ENCODE peak calls at places on chromosomes 11 and 22, in seven cellular contexts. X is stimulated activated CD4-positive, alpha-beta T cell treated with anti-CD3 and anti-CD28 coated beads, Interleukin-12 subunit alpha, Interleukin-12 subunit beta, amount 100 ng/mL, for 48 hours; U is fibroblast of villous mesenchyme; N is activated gamma-delta T cell treated with anti-CD3 and anti-CD28 coated beads, Interleukin-2, amount 50 U/mL, for 16 hours; S is T-helper 1 cell; V is neural crest cell; Z is astrocyte of the cerebellum. A is an unnamed sample.

GRCh38 chr11:11020747-11021149 is 162.9 kb upstream of the ZBED5 start:
- DNase-seq in S (no peak), V (no peak), X (no peak), Z (no peak), U (no peak), N (no peak), A (no peak)

GRCh38 chr22:32801001-32801435 is 487 bp upstream of the TIMP3 start:
- DNase-seq in S (no peak), Z (no peak), N (no peak), U (peak; percentile 44), V (no peak), X (no peak), A (no peak)

GRCh38 chr11:64597671-64598101 is 6.7 kb downstream of the SLC22A12 start:
- DNase-seq in V (no peak), N (no peak), Z (no peak), S (no peak), U (no peak), X (no peak), A (no peak)

GRCh38 chr22:28547132-28547842 is 132.4 kb downstream of the TTC28 start:
- DNase-seq in N (no peak), U (peak; percentile 67), S (no peak), X (no peak), V (no peak), Z (peak; percentile 6), A (no peak)

GRCh38 chr11:44993971-44994705 is 43.5 kb upstream of the TP53I11 start:
- DNase-seq in N (no peak), V (no peak), X (no peak), S (no peak), U (no peak), Z (no peak), A (no peak)

GRCh38 chr11:45879803-45880685 is 5.4 kb upstream of the MAPK8IP1 start:
- DNase-seq in Z (no peak), X (no peak), V (no peak), S (no peak), N (no peak), U (peak; percentile 66), A (no peak)

GRCh38 chr11:85953491-85954143 is 98.4 kb downstream of the CCDC83 start:
- DNase-seq in S (no peak), U (peak; percentile 91), V (no peak), X (no peak), N (no peak), Z (no peak), A (no peak)

GRCh38 chr11:14907411-14908213 is 15.6 kb upstream of the CYP2R1 start:
- DNase-seq in S (peak; percentile 71), N (peak; percentile 76), V (peak; percentile 78), Z (no peak), U (peak; percentile 30), X (peak; percentile 85), A (peak; percentile 90)

GRCh38 chr11:111565111-111565720 is 24.7 kb downstream of the LAYN start:
- DNase-seq in X (peak; percentile 39), V (peak; percentile 66), S (peak; percentile 29), U (peak; percentile 83), Z (peak; percentile 73), N (peak; percentile 39), A (peak; percentile 68)

GRCh38 chr11:86551286-86551685 is 121.1 kb downstream of the ME3 start:
- DNase-seq in S (no peak), Z (peak; percentile 89), N (no peak), X (no peak), V (no peak), U (peak; percentile 93), A (no peak)

GRCh38 chr22:30004101-30004500 is 76.2 kb upstream of the HORMAD2 start:
- DNase-seq in U (no peak), Z (no peak), N (no peak), S (no peak), V (no peak), X (no peak), A (no peak)

GRCh38 chr11:8558436-8558835 is 35.6 kb downstream of the STK33 start:
- DNase-seq in N (no peak), U (no peak), X (no peak), S (no peak), V (no peak), Z (no peak), A (no peak)

GRCh38 chr11:20156280-20156875 is 3.9 kb downstream of the DBX1 start:
- DNase-seq in Z (no peak), X (peak; percentile 17), N (peak; percentile 9), V (no peak), S (peak; percentile 53), U (no peak), A (peak; percentile 42)

GRCh38 chr11:10716122-10716521 is 22.6 kb upstream of the IRAG1 start:
- DNase-seq in V (no peak), X (no peak), U (peak; percentile 68), Z (no peak), S (no peak), N (no peak), A (no peak)

GRCh38 chr11:86183694-86184093 is 60.9 kb upstream of the EED start:
- DNase-seq in N (no peak), V (no peak), U (no peak), X (peak; percentile 32), S (no peak), Z (no peak), A (no peak)

GRCh38 chr22:35208003-35208402 is 49.3 kb upstream of the HMGXB4 start:
- DNase-seq in Z (no peak), S (no peak), X (no peak), V (no peak), U (no peak), N (no peak), A (no peak)

GRCh38 chr11:11396290-11397042 is 43.4 kb upstream of the CSNK2A3 start:
- DNase-seq in Z (peak; percentile 68), X (no peak), N (no peak), V (no peak), S (no peak), U (peak; percentile 89), A (no peak)

GRCh38 chr22:48306785-48307570 is 1520.7 kb downstream of the BRD1 start:
- DNase-seq in Z (no peak), N (no peak), V (no peak), U (no peak), X (no peak), S (no peak), A (no peak)

GRCh38 chr11:111001986-111002616 is 243.4 kb upstream of the POU2AF2 start:
- DNase-seq in N (no peak), X (no peak), S (no peak), Z (peak; percentile 76), V (no peak), U (peak; percentile 72), A (no peak)

GRCh38 chr11:120214581-120214980 is 3.7 kb downstream of the OAF start:
- DNase-seq in V (no peak), S (no peak), N (no peak), U (no peak), X (no peak), Z (no peak), A (no peak)

GRCh38 chr11:58577441-58578135 is 1.3 kb upstream of the ZFP91 start:
- DNase-seq in S (peak; percentile 67), Z (peak; percentile 53), N (peak; percentile 74), V (no peak), X (peak; percentile 69), U (peak; percentile 92), A (peak; percentile 66)

GRCh38 chr11:131579932-131580387 is 209.5 kb downstream of the NTM start:
- DNase-seq in U (no peak), N (no peak), V (peak; percentile 47), S (no peak), X (no peak), Z (peak; percentile 45), A (no peak)

GRCh38 chr11:12275818-12276217 is 101.6 kb upstream of the PARVA start:
- DNase-seq in S (no peak), V (no peak), Z (no peak), U (no peak), X (no peak), N (no peak), A (no peak)

GRCh38 chr11:71198141-71198822 is 54.1 kb downstream of the SHANK2 start:
- DNase-seq in V (no peak), S (no peak), Z (no peak), N (no peak), X (no peak), U (no peak), A (no peak)

GRCh38 chr11:124894606-124895430 is 2.8 kb downstream of the ROBO4 start:
- DNase-seq in U (no peak), X (no peak), S (no peak), N (no peak), Z (no peak), V (no peak), A (no peak)

GRCh38 chr22:49971232-49972162 is 10.9 kb downstream of the PIM3 start:
- DNase-seq in X (peak; percentile 72), V (peak; percentile 7), Z (no peak), U (peak; percentile 62), S (peak; percentile 23), N (peak; percentile 57), A (peak; percentile 92)

GRCh38 chr22:25702571-25703167 is 39.3 kb upstream of the MYO18B start:
- DNase-seq in N (no peak), U (no peak), Z (no peak), V (no peak), X (no peak), S (no peak), A (no peak)

GRCh38 chr11:79481795-79482194 is 41.0 kb upstream of the TENM4 start:
- DNase-seq in U (no peak), S (no peak), X (no peak), N (no peak), Z (no peak), V (no peak), A (no peak)

GRCh38 chr11:28715726-28716125 is 607.5 kb downstream of the METTL15 start:
- DNase-seq in X (no peak), V (no peak), N (no peak), S (no peak), Z (no peak), U (no peak), A (no peak)

GRCh38 chr22:41690476-41690875 is 1.8 kb upstream of the SNU13 start:
- DNase-seq in S (no peak), U (no peak), X (no peak), N (no peak), Z (no peak), V (no peak), A (no peak)

GRCh38 chr11:69249641-69250502 is 44.1 kb upstream of the MYEOV start:
- DNase-seq in Z (peak; percentile 1), U (peak; percentile 43), N (no peak), V (no peak), X (no peak), S (no peak), A (no peak)

GRCh38 chr11:126135182-126136176 is 72.8 kb upstream of the CDON start:
- DNase-seq in X (no peak), N (no peak), Z (no peak), V (no peak), U (peak; percentile 76), S (no peak), A (no peak)

GRCh38 chr11:23123766-23124165 is 263.5 kb upstream of the CCDC179 start:
- DNase-seq in Z (peak; percentile 3), X (no peak), V (no peak), U (peak; percentile 54), N (no peak), S (no peak), A (no peak)

GRCh38 chr22:39130152-39130704 is 22.3 kb downstream of the CBX7 start:
- DNase-seq in N (no peak), X (no peak), S (no peak), U (no peak), V (no peak), Z (no peak), A (no peak)

GRCh38 chr11:101583180-101584128 is at the start of gene TRPC6:
- DNase-seq in V (peak; percentile 14), X (no peak), N (no peak), U (peak; percentile 66), S (no peak), Z (no peak), A (peak; percentile 11)

GRCh38 chr11:107928767-107929507 is 689 bp downstream of the RAB39A start:
- DNase-seq in V (peak; percentile 13), X (no peak), N (no peak), U (no peak), Z (no peak), S (no peak), A (peak; percentile 10)

A was measured in transverse colon.